ENCODE peak calls at places on chromosomes 16 and 17, in nine cellular contexts. One of them, this sample, is unnamed.

GRCh38 chr17:80096531-80097306 is 4.7 kb upstream of the GAA start:
- DNase-seq in HEK293T: no peak
- DNase-seq in transverse colon: no peak
- DNase-seq in stimulated activated naive CD8-positive, alpha-beta T cell treated with anti-CD3 and anti-CD28 coated beads, Interleukin-15, amount 100 ng/mL, for 72 hours: no peak
- DNase-seq in germinal center: no peak
- DNase-seq in IMR-90: no peak
- DNase-seq in posterior cingulate gyrus: no peak
- DNase-seq in T-helper 1 cell: no peak
- DNase-seq in NCI-H1417: peak
- DNase-seq in this sample: no peak

GRCh38 chr16:28543072-28543471 is 4.3 kb upstream of the NUPR1 start:
- DNase-seq in HEK293T: no peak
- DNase-seq in transverse colon: peak
- DNase-seq in stimulated activated naive CD8-positive, alpha-beta T cell treated with anti-CD3 and anti-CD28 coated beads, Interleukin-15, amount 100 ng/mL, for 72 hours: no peak
- DNase-seq in germinal center: no peak
- DNase-seq in IMR-90: no peak
- DNase-seq in posterior cingulate gyrus: peak
- DNase-seq in T-helper 1 cell: no peak
- DNase-seq in NCI-H1417: peak
- DNase-seq in this sample: no peak

GRCh38 chr17:50127661-50128361 is 2.1 kb downstream of the SAMD14 start:
- DNase-seq in HEK293T: no peak
- DNase-seq in transverse colon: no peak
- DNase-seq in stimulated activated naive CD8-positive, alpha-beta T cell treated with anti-CD3 and anti-CD28 coated beads, Interleukin-15, amount 100 ng/mL, for 72 hours: no peak
- DNase-seq in germinal center: no peak
- DNase-seq in IMR-90: peak
- DNase-seq in posterior cingulate gyrus: no peak
- DNase-seq in T-helper 1 cell: no peak
- DNase-seq in NCI-H1417: no peak
- DNase-seq in this sample: peak

GRCh38 chr16:52964290-52964689 is 88.4 kb downstream of the CHD9NB start:
- DNase-seq in HEK293T: no peak
- DNase-seq in transverse colon: no peak
- DNase-seq in stimulated activated naive CD8-positive, alpha-beta T cell treated with anti-CD3 and anti-CD28 coated beads, Interleukin-15, amount 100 ng/mL, for 72 hours: no peak
- DNase-seq in germinal center: no peak
- DNase-seq in IMR-90: no peak
- DNase-seq in posterior cingulate gyrus: no peak
- DNase-seq in T-helper 1 cell: no peak
- DNase-seq in NCI-H1417: no peak
- DNase-seq in this sample: no peak

GRCh38 chr17:71975331-71975801 is 145.5 kb upstream of the SOX9 start:
- DNase-seq in HEK293T: no peak
- DNase-seq in transverse colon: peak
- DNase-seq in stimulated activated naive CD8-positive, alpha-beta T cell treated with anti-CD3 and anti-CD28 coated beads, Interleukin-15, amount 100 ng/mL, for 72 hours: no peak
- DNase-seq in germinal center: no peak
- DNase-seq in IMR-90: peak
- DNase-seq in posterior cingulate gyrus: peak
- DNase-seq in T-helper 1 cell: no peak
- DNase-seq in NCI-H1417: no peak
- DNase-seq in this sample: peak

GRCh38 chr16:35689764-35690163 is 2230.4 kb downstream of the TP53TG3F start:
- DNase-seq in HEK293T: no peak
- DNase-seq in transverse colon: no peak
- DNase-seq in stimulated activated naive CD8-positive, alpha-beta T cell treated with anti-CD3 and anti-CD28 coated beads, Interleukin-15, amount 100 ng/mL, for 72 hours: no peak
- DNase-seq in germinal center: no peak
- DNase-seq in IMR-90: no peak
- DNase-seq in posterior cingulate gyrus: no peak
- DNase-seq in T-helper 1 cell: no peak
- DNase-seq in NCI-H1417: no peak
- DNase-seq in this sample: no peak

GRCh38 chr16:67000384-67001158 is 12.2 kb downstream of the CES4A start:
- DNase-seq in HEK293T: no peak
- DNase-seq in transverse colon: peak
- DNase-seq in stimulated activated naive CD8-positive, alpha-beta T cell treated with anti-CD3 and anti-CD28 coated beads, Interleukin-15, amount 100 ng/mL, for 72 hours: peak
- DNase-seq in germinal center: peak
- DNase-seq in IMR-90: no peak
- DNase-seq in posterior cingulate gyrus: peak
- DNase-seq in T-helper 1 cell: peak
- DNase-seq in NCI-H1417: peak
- DNase-seq in this sample: peak

GRCh38 chr17:72516772-72517399 is 396.1 kb downstream of the SOX9 start:
- DNase-seq in HEK293T: no peak
- DNase-seq in transverse colon: no peak
- DNase-seq in stimulated activated naive CD8-positive, alpha-beta T cell treated with anti-CD3 and anti-CD28 coated beads, Interleukin-15, amount 100 ng/mL, for 72 hours: no peak
- DNase-seq in germinal center: no peak
- DNase-seq in IMR-90: no peak
- DNase-seq in posterior cingulate gyrus: no peak
- DNase-seq in T-helper 1 cell: no peak
- DNase-seq in NCI-H1417: no peak
- DNase-seq in this sample: no peak

This sample was measured in endodermal cell.